ENCODE peak calls at places on chromosomes 7 and 10, in seven cellular contexts. D is DND-41, N is mammary epithelial cell, Z is choroid plexus epithelial cell, Q is dorsolateral prefrontal cortex, L is cardiac muscle cell, X is RWPE1. F is an unnamed sample.

GRCh38 chr7:88169717-88170320 is 50.0 kb downstream of the SRI start:
- DNase-seq in Z (peak; percentile 46), L (peak; percentile 21), N (no peak), X (peak; percentile 9), D (no peak), Q (no peak), F (no peak)

GRCh38 chr7:110043514-110043913 is 1047.4 kb upstream of the LRRN3 start:
- DNase-seq in D (no peak), X (no peak), L (no peak), Q (no peak), N (peak; percentile 13), Z (no peak), F (no peak)

GRCh38 chr10:79415736-79416577 is 29.5 kb downstream of the ZCCHC24 start:
- DNase-seq in Q (no peak), X (no peak), N (no peak), Z (no peak), L (no peak), D (no peak), F (no peak)

GRCh38 chr7:47336178-47337020 is 245.5 kb downstream of the TNS3 start:
- DNase-seq in X (peak; percentile 95), Q (no peak), N (peak; percentile 95), D (no peak), L (peak; percentile 48), Z (peak; percentile 42), F (no peak)

GRCh38 chr10:485776-486572 is 203.5 kb downstream of the DIP2C start:
- DNase-seq in Z (peak; percentile 22), D (no peak), X (no peak), Q (no peak), L (peak; percentile 35), N (no peak), F (no peak)

GRCh38 chr7:156773966-156774365 is 119.0 kb downstream of the LMBR1 start:
- DNase-seq in L (no peak), X (no peak), Z (no peak), D (no peak), N (peak; percentile 12), Q (no peak), F (no peak)

GRCh38 chr10:7541137-7542087 is 125.4 kb downstream of the ITIH5 start:
- DNase-seq in L (peak; percentile 89), Q (no peak), D (no peak), N (no peak), X (no peak), Z (peak; percentile 4), F (no peak)

GRCh38 chr7:47683485-47683898 is 101.6 kb upstream of the TNS3 start:
- DNase-seq in Z (no peak), X (no peak), Q (no peak), N (no peak), D (no peak), L (no peak), F (no peak)

GRCh38 chr10:61899997-61900828 is 1.3 kb upstream of the ARID5B start:
- DNase-seq in X (peak; percentile 56), D (peak; percentile 56), N (peak; percentile 83), Q (peak; percentile 60), Z (peak; percentile 86), L (peak; percentile 84), F (peak; percentile 74)

GRCh38 chr10:97328646-97329453 is 5.7 kb downstream of the FRAT2 start:
- DNase-seq in X (no peak), Q (no peak), D (no peak), L (no peak), Z (peak; percentile 39), N (no peak), F (peak; percentile 21)

GRCh38 chr7:129431911-129432643 is 2.2 kb upstream of the STRIP2 start:
- DNase-seq in N (no peak), L (no peak), X (no peak), Z (no peak), Q (no peak), D (no peak), F (no peak)

GRCh38 chr7:15621468-15621867 is 59.7 kb upstream of the AGMO start:
- DNase-seq in L (no peak), D (no peak), Q (no peak), X (no peak), N (no peak), Z (no peak), F (no peak)

GRCh38 chr10:113534428-113534827 is 18.4 kb upstream of the HABP2 start:
- DNase-seq in N (no peak), Z (no peak), L (no peak), X (no peak), D (peak; percentile 31), Q (no peak), F (peak; percentile 16)

GRCh38 chr7:4712371-4713182 is 30.5 kb downstream of the FOXK1 start:
- DNase-seq in Q (no peak), Z (peak; percentile 65), X (no peak), D (no peak), L (no peak), N (no peak), F (peak; percentile 31)

GRCh38 chr7:90570373-90570959 is 25.7 kb upstream of the CDK14 start:
- DNase-seq in Z (no peak), X (no peak), D (no peak), L (peak; percentile 25), Q (no peak), N (peak; percentile 18), F (no peak)

GRCh38 chr7:134865001-134865845 is 85.8 kb downstream of the CALD1 start:
- DNase-seq in D (peak; percentile 17), L (peak; percentile 57), Q (no peak), X (no peak), Z (peak; percentile 69), N (no peak), F (peak; percentile 67)

GRCh38 chr7:154584352-154585252 is 418.3 kb downstream of the PAXIP1 start:
- DNase-seq in D (no peak), X (peak; percentile 16), L (no peak), Z (no peak), Q (no peak), N (no peak), F (no peak)

GRCh38 chr7:154578351-154578750 is 424.6 kb downstream of the PAXIP1 start:
- DNase-seq in X (no peak), L (no peak), Q (no peak), Z (no peak), N (no peak), D (no peak), F (no peak)

GRCh38 chr7:154579711-154580110 is 423.2 kb downstream of the PAXIP1 start:
- DNase-seq in L (no peak), N (no peak), D (no peak), X (no peak), Z (no peak), Q (no peak), F (no peak)

GRCh38 chr7:154583454-154583853 is 419.5 kb downstream of the PAXIP1 start:
- DNase-seq in Q (no peak), Z (no peak), N (no peak), X (no peak), L (no peak), D (no peak), F (no peak)

DNA sequence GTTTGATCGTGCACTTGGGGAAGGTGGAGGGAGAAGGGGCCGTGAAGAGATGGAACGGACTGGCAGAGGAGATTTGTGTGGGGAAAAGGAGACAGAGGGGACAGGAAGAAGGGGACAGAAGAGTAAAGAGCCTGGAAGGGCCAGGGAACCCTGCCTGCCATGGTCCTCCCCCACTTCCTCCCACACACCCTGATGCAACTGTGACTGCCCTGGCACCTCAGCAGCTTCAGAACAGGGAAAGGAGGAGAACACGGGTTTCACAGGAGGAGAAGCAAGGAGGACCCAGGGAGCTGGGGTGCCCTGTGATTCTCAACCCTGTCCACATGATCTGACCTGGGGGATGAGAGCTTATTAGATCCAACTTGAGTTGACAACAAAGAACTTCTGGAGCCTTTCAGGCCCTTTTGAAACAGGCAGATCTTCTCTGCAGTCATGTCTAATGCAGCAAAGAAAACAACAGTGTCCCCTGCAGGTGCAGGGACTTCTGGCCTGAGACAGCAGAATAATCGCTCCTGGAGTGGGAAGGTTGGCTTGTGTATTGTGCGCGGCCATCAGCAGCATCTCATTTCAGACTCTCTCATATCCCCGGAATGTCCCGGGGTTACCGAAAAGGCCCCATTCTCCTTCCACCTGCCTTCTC is 421.6 kb downstream of the PAXIP1 start:
- DNase-seq in D (no peak), X (no peak), Q (no peak), Z (no peak), L (no peak), N (no peak), F (no peak)
- TF ChIP-seq CTCF in D (no peak), X (no peak), Q (no peak), Z (no peak), L (no peak), N (no peak), F (no peak)

GRCh38 chr7:115409682-115410426 is 488.0 kb downstream of the MDFIC start:
- DNase-seq in X (no peak), L (no peak), D (no peak), Q (no peak), Z (no peak), N (no peak), F (no peak)
- TF ChIP-seq CTCF in X (no peak), L (no peak), D (no peak), Q (no peak), Z (no peak), N (no peak), F (no peak)

DNA sequence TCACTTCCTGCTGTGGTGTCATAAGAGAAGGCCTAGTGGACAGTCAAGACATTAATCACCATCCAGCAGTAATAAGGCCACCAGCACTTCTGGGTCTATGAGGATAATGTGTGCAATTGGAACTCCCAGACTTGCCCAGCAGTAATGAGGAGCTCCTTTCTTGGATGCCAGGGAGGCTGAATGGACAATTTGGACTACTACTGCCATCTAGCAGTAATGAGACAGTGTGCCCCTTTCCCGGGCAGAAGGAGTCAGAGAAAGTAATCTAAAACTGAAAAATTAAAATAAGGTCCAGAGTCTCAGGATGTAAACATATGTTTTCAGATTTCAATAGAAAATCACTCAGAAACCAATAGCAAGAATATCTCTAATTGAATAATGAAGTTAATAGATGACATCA is 400.4 kb downstream of the CDC14C start:
- DNase-seq in X (peak; percentile 34), Q (no peak), D (no peak), N (peak; percentile 2), Z (no peak), L (peak; percentile 12), F (no peak)
- TF ChIP-seq CTCF in X (peak; percentile 38), Q (no peak), D (no peak), N (peak; percentile 68), Z (no peak), L (no peak), F (no peak)

DNA sequence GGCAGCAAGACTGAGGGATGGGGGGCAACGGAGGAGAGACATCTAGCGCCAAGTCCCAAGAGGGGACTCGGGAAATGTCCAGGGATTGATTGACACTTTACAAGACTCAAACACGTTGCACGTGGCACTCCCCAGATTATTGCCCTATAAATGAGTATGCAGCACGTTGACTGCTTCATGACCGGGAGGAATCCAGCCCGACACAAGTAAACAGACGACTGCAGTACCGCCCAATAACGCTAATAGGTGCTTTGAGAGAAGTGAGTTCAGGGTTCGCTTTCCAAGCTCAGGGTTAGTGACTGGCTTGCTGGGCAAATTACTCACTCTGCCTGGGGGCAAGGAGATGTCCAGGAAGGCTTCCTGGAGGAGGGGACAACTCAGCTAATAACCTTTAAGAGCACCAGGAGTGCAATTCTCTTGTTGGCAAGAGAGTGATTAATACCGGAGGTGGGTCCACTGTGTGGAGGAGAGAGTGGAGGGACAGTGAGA is 73.3 kb upstream of the MYL10 start:
- DNase-seq in D (no peak), N (peak; percentile 23), Z (no peak), Q (no peak), X (no peak), L (no peak), F (no peak)
- TF ChIP-seq CTCF in D (no peak), N (no peak), Z (no peak), Q (no peak), X (no peak), L (no peak), F (no peak)

GRCh38 chr10:49281461-49281860 is 17.5 kb upstream of the C10orf71 start:
- DNase-seq in D (no peak), L (no peak), X (no peak), Z (no peak), N (no peak), Q (no peak), F (peak; percentile 12)
- TF ChIP-seq CTCF in D (peak; percentile 54), L (peak; percentile 21), X (no peak), Z (peak; percentile 17), N (no peak), Q (no peak), F (peak; percentile 46)

GRCh38 chr10:50574305-50574704 is 49.5 kb downstream of the SGMS1 start:
- DNase-seq in N (no peak), X (no peak), Q (no peak), L (no peak), D (no peak), Z (no peak), F (no peak)
- TF ChIP-seq CTCF in N (peak; percentile 32), X (no peak), Q (no peak), L (peak; percentile 22), D (no peak), Z (peak; percentile 22), F (no peak)

F was measured in activated CD8-positive, alpha-beta T cell treated with anti-CD3 and anti-CD28 coated beads for 36 hours.